ENCODE peak calls at places on chromosomes 3 and 15, in six cellular contexts. W is H54; V is mucosa of descending colon; J is central memory CD4-positive, alpha-beta T cell; I is occipital lobe; X is kidney epithelial cell. K is an unnamed sample.

GRCh38 chr3:194472290-194472920 is 14.4 kb downstream of the ATP13A3 start:
- DNase-seq in V (no peak), I (no peak), X (no peak), W (no peak), J (peak), K (no peak)

GRCh38 chr3:113663324-113663750 is 33.1 kb downstream of the USF3 start:
- DNase-seq in J (no peak), X (no peak), I (no peak), W (no peak), V (no peak), K (no peak)

GRCh38 chr15:57017024-57017423 is 98.6 kb downstream of the TCF12 start:
- DNase-seq in I (no peak), J (no peak), X (no peak), W (no peak), V (no peak), K (no peak)

GRCh38 chr15:65409284-65409631 is 13.5 kb downstream of the IGDCC4 start:
- DNase-seq in I (no peak), X (peak), W (peak), J (no peak), V (no peak), K (no peak)

GRCh38 chr3:97896547-97896946 is 74.7 kb downstream of the CRYBG3 start:
- DNase-seq in J (no peak), V (no peak), X (no peak), W (no peak), I (no peak), K (no peak)

GRCh38 chr3:38590521-38590920 is 59.0 kb downstream of the SCN5A start:
- DNase-seq in I (no peak), W (no peak), V (no peak), X (no peak), J (no peak), K (no peak)

GRCh38 chr3:71728632-71729342 is 3.6 kb upstream of the EIF4E3 start:
- DNase-seq in X (no peak), I (peak), W (no peak), V (no peak), J (peak), K (peak)

GRCh38 chr15:89740137-89740536 is 10.9 kb downstream of the MESP1 start:
- DNase-seq in X (no peak), J (peak), W (peak), I (peak), V (no peak), K (peak)

GRCh38 chr3:134364936-134365765 is 9.1 kb downstream of the AMOTL2 start:
- DNase-seq in I (no peak), W (no peak), V (no peak), X (no peak), J (no peak), K (no peak)

GRCh38 chr3:67706934-67707333 is 52.5 kb upstream of the SUCLG2 start:
- DNase-seq in V (no peak), X (no peak), I (no peak), W (no peak), J (no peak), K (no peak)

GRCh38 chr15:67508367-67508766 is 12.6 kb upstream of the C15orf61 start:
- DNase-seq in J (no peak), W (no peak), I (no peak), V (no peak), X (no peak), K (no peak)

GRCh38 chr3:168212664-168213255 is 117.0 kb upstream of the GOLIM4 start:
- DNase-seq in J (no peak), I (no peak), X (no peak), V (no peak), W (no peak), K (no peak)

GRCh38 chr15:86854186-86854585 is 774.5 kb downstream of the AGBL1 start:
- DNase-seq in W (no peak), J (no peak), I (no peak), V (no peak), X (no peak), K (no peak)